ENCODE peak calls at places on chromosomes 16 and 17, in eight cellular contexts. One of them, this sample, is unnamed.

GRCh38 chr16:86676216-86676800 is 98.0 kb downstream of the FOXL1 start:
- DNase-seq in EH: peak
- DNase-seq in HS-5: no peak
- DNase-seq in adrenal gland: no peak
- DNase-seq in left colon: no peak
- DNase-seq in fibroblast of the conjunctiva: no peak
- DNase-seq in GM04504: peak
- DNase-seq in AG10803: peak
- DNase-seq in this sample: peak

GRCh38 chr16:70653809-70654771 is 7.7 kb downstream of the IL34 start:
- DNase-seq in left colon: peak
- DNase-seq in adrenal gland: peak
- DNase-seq in AG10803: peak
- DNase-seq in EH: peak
- DNase-seq in HS-5: peak
- DNase-seq in fibroblast of the conjunctiva: peak
- DNase-seq in GM04504: peak
- DNase-seq in this sample: peak

GRCh38 chr17:77353684-77354419 is 213.1 kb downstream of the SEC14L1 start:
- DNase-seq in left colon: peak
- DNase-seq in AG10803: no peak
- DNase-seq in HS-5: no peak
- DNase-seq in adrenal gland: no peak
- DNase-seq in GM04504: no peak
- DNase-seq in fibroblast of the conjunctiva: no peak
- DNase-seq in EH: no peak
- DNase-seq in this sample: no peak

GRCh38 chr17:57279432-57279831 is 23.1 kb downstream of the MSI2 start:
- DNase-seq in EH: no peak
- DNase-seq in GM04504: no peak
- DNase-seq in adrenal gland: peak
- DNase-seq in left colon: no peak
- DNase-seq in fibroblast of the conjunctiva: no peak
- DNase-seq in AG10803: peak
- DNase-seq in HS-5: no peak
- DNase-seq in this sample: no peak

GRCh38 chr17:4950075-4950756 is 703 bp upstream of the ENO3 start:
- DNase-seq in EH: peak
- DNase-seq in adrenal gland: peak
- DNase-seq in GM04504: no peak
- DNase-seq in AG10803: no peak
- DNase-seq in fibroblast of the conjunctiva: no peak
- DNase-seq in HS-5: no peak
- DNase-seq in left colon: peak
- DNase-seq in this sample: no peak

GRCh38 chr16:24776486-24777220 is 47.2 kb downstream of the TNRC6A start:
- DNase-seq in adrenal gland: peak
- DNase-seq in left colon: peak
- DNase-seq in HS-5: no peak
- DNase-seq in fibroblast of the conjunctiva: peak
- DNase-seq in AG10803: peak
- DNase-seq in GM04504: no peak
- DNase-seq in EH: no peak
- DNase-seq in this sample: no peak

GRCh38 chr17:51555153-51555552 is 294.8 kb downstream of the UTP18 start:
- DNase-seq in EH: no peak
- DNase-seq in HS-5: no peak
- DNase-seq in left colon: no peak
- DNase-seq in fibroblast of the conjunctiva: no peak
- DNase-seq in GM04504: no peak
- DNase-seq in adrenal gland: no peak
- DNase-seq in AG10803: no peak
- DNase-seq in this sample: no peak

GRCh38 chr17:54270499-54270898 is 447.8 kb downstream of the KIF2B start:
- DNase-seq in AG10803: no peak
- DNase-seq in HS-5: no peak
- DNase-seq in EH: no peak
- DNase-seq in adrenal gland: no peak
- DNase-seq in left colon: no peak
- DNase-seq in GM04504: no peak
- DNase-seq in fibroblast of the conjunctiva: no peak
- DNase-seq in this sample: no peak

GRCh38 chr17:36464765-36465088 is 21.8 kb upstream of the ZNHIT3 start:
- DNase-seq in AG10803: no peak
- DNase-seq in adrenal gland: no peak
- DNase-seq in HS-5: no peak
- DNase-seq in GM04504: no peak
- DNase-seq in fibroblast of the conjunctiva: no peak
- DNase-seq in left colon: no peak
- DNase-seq in EH: no peak
- DNase-seq in this sample: no peak

GRCh38 chr16:29925173-29925804 is 737 bp downstream of the KCTD13 start:
- DNase-seq in fibroblast of the conjunctiva: no peak
- DNase-seq in adrenal gland: no peak
- DNase-seq in left colon: no peak
- DNase-seq in EH: peak
- DNase-seq in GM04504: no peak
- DNase-seq in AG10803: no peak
- DNase-seq in HS-5: no peak
- DNase-seq in this sample: no peak

GRCh38 chr17:38578229-38578628 is 27.5 kb downstream of the SRCIN1 start:
- DNase-seq in HS-5: no peak
- DNase-seq in AG10803: no peak
- DNase-seq in fibroblast of the conjunctiva: no peak
- DNase-seq in left colon: no peak
- DNase-seq in adrenal gland: no peak
- DNase-seq in EH: peak
- DNase-seq in GM04504: no peak
- DNase-seq in this sample: no peak